ENCODE peak calls at places on chromosomes 7 and 10, in eight cellular contexts. K is cardiac muscle cell; O is foreskin keratinocyte; C is SK-N-DZ; X is activated CD4-positive, CD25-positive, alpha-beta regulatory T cell; R is T-helper 1 cell; W is GM20000; F is choroid plexus epithelial cell. V is an unnamed sample.

GRCh38 chr7:149217570-149217969 is 21.9 kb upstream of the ZNF212 start:
- DNase-seq in K (no peak), O (no peak), C (no peak), X (no peak), R (no peak), W (no peak), F (no peak), V (no peak)

GRCh38 chr7:143372070-143372469 is 9.1 kb upstream of the ZYX start:
- DNase-seq in K (no peak), O (no peak), C (no peak), X (no peak), R (no peak), W (no peak), F (no peak), V (no peak)

GRCh38 chr7:42790196-42790595 is 121.7 kb downstream of the C7orf25 start:
- DNase-seq in K (no peak), O (no peak), C (no peak), X (no peak), R (no peak), W (no peak), F (peak; percentile 2), V (no peak)

GRCh38 chr10:72275351-72276012 is 1.8 kb downstream of the DDIT4 start:
- DNase-seq in K (no peak), O (no peak), C (peak; percentile 11), X (no peak), R (no peak), W (no peak), F (peak; percentile 64), V (no peak)

GRCh38 chr10:75502389-75502788 is 71.0 kb downstream of the LRMDA start:
- DNase-seq in K (no peak), O (no peak), C (no peak), X (no peak), R (no peak), W (no peak), F (no peak), V (no peak)

GRCh38 chr10:96075977-96076376 is 32.6 kb downstream of the CCNJ start:
- DNase-seq in K (no peak), O (no peak), C (no peak), X (no peak), R (no peak), W (no peak), F (no peak), V (no peak)

GRCh38 chr10:17802966-17803365 is 6.2 kb upstream of the MRC1 start:
- DNase-seq in K (no peak), O (no peak), C (no peak), X (no peak), R (no peak), W (no peak), F (peak; percentile 45), V (no peak)

GRCh38 chr10:21516270-21517131 is 9.0 kb downstream of the SKIDA1 start:
- DNase-seq in K (peak; percentile 65), O (no peak), C (no peak), X (no peak), R (no peak), W (peak; percentile 85), F (peak; percentile 77), V (no peak)

GRCh38 chr10:67697646-67698245 is 1.8 kb upstream of the CTNNA3 start:
- DNase-seq in K (peak; percentile 66), O (peak; percentile 2), C (peak; percentile 38), X (no peak), R (no peak), W (peak; percentile 60), F (peak; percentile 82), V (no peak)

GRCh38 chr7:66896441-66896840 is 24.6 kb upstream of the TMEM248 start:
- DNase-seq in K (no peak), O (no peak), C (no peak), X (no peak), R (no peak), W (no peak), F (no peak), V (no peak)

GRCh38 chr10:79152423-79152817 is 83.7 kb downstream of the ZMIZ1 start:
- DNase-seq in K (no peak), O (peak; percentile 51), C (no peak), X (no peak), R (no peak), W (no peak), F (no peak), V (no peak)

GRCh38 chr7:32458025-32458424 is 32.2 kb downstream of the LSM5 start:
- DNase-seq in K (no peak), O (no peak), C (no peak), X (no peak), R (no peak), W (no peak), F (no peak), V (no peak)

GRCh38 chr10:116802876-116803275 is 46.4 kb upstream of the ENO4 start:
- DNase-seq in K (no peak), O (no peak), C (no peak), X (no peak), R (no peak), W (no peak), F (no peak), V (no peak)

GRCh38 chr10:132684164-132684891 is 101.6 kb downstream of the NKX6-2 start:
- DNase-seq in K (no peak), O (no peak), C (no peak), X (no peak), R (no peak), W (no peak), F (peak; percentile 23), V (no peak)

GRCh38 chr7:148288592-148289151 is 301.9 kb upstream of the C7orf33 start:
- DNase-seq in K (no peak), O (no peak), C (no peak), X (no peak), R (no peak), W (no peak), F (no peak), V (no peak)

GRCh38 chr10:107144490-107144889 is 20.0 kb downstream of the SORCS1 start:
- DNase-seq in K (peak; percentile 74), O (no peak), C (peak; percentile 28), X (no peak), R (no peak), W (no peak), F (no peak), V (no peak)

GRCh38 chr10:49168821-49169495 is 19.2 kb downstream of the TMEM273 start:
- DNase-seq in K (no peak), O (no peak), C (no peak), X (no peak), R (no peak), W (no peak), F (no peak), V (no peak)